ENCODE peak calls at places on chromosomes 2 and 18, in seven cellular contexts. R, C, Y, U, X, M and P are unnamed samples.

GRCh38 chr2:46340740-46341420 is 43.7 kb downstream of the EPAS1 start:
- DNase-seq in R (no peak), C (no peak), Y (no peak), U (no peak), X (no peak), M (no peak), P (no peak)

GRCh38 chr2:173249661-173250641 is 104.7 kb upstream of the CDCA7 start:
- DNase-seq in R (no peak), C (peak; percentile 44), Y (no peak), U (no peak), X (no peak), M (peak; percentile 95), P (no peak)

GRCh38 chr2:130869441-130870160 is 32.9 kb downstream of the ARHGEF4 start:
- DNase-seq in R (no peak), C (no peak), Y (no peak), U (no peak), X (no peak), M (no peak), P (no peak)

GRCh38 chr18:13217466-13217961 is 1.0 kb upstream of the LDLRAD4 start:
- DNase-seq in R (peak; percentile 86), C (peak; percentile 57), Y (peak; percentile 46), U (peak; percentile 69), X (peak; percentile 72), M (peak; percentile 48), P (peak; percentile 91)

GRCh38 chr2:233532971-233533370 is 33.6 kb downstream of the USP40 start:
- DNase-seq in R (no peak), C (no peak), Y (no peak), U (no peak), X (no peak), M (no peak), P (no peak)

GRCh38 chr2:174625031-174625430 is 27.4 kb upstream of the WIPF1 start:
- DNase-seq in R (no peak), C (no peak), Y (no peak), U (no peak), X (no peak), M (no peak), P (peak; percentile 27)

GRCh38 chr2:119178811-119179601 is 20.5 kb upstream of the C1QL2 start:
- DNase-seq in R (no peak), C (no peak), Y (no peak), U (no peak), X (no peak), M (no peak), P (no peak)

GRCh38 chr2:138787053-138787666 is 7.0 kb upstream of the NXPH2 start:
- DNase-seq in R (no peak), C (peak; percentile 21), Y (no peak), U (no peak), X (peak; percentile 41), M (peak; percentile 69), P (no peak)

GRCh38 chr2:199456383-199457146 is 1.2 kb downstream of the SATB2 start:
- DNase-seq in R (no peak), C (no peak), Y (no peak), U (no peak), X (no peak), M (peak; percentile 24), P (no peak)

GRCh38 chr2:136785215-136785614 is 19.9 kb downstream of the THSD7B start:
- DNase-seq in R (no peak), C (no peak), Y (no peak), U (no peak), X (no peak), M (no peak), P (no peak)

GRCh38 chr2:162074937-162075688 is 1.1 kb upstream of the DPP4 start:
- DNase-seq in R (no peak), C (no peak), Y (no peak), U (no peak), X (no peak), M (no peak), P (no peak)

GRCh38 chr2:238894226-238894949 is 46.5 kb downstream of the TWIST2 start:
- DNase-seq in R (no peak), C (no peak), Y (no peak), U (no peak), X (no peak), M (no peak), P (no peak)

GRCh38 chr2:214465386-214466146 is 54.7 kb downstream of the VWC2L start:
- DNase-seq in R (peak; percentile 62), C (no peak), Y (no peak), U (no peak), X (no peak), M (no peak), P (peak; percentile 76)

GRCh38 chr2:1859671-1860450 is 115.5 kb upstream of the PXDN start:
- DNase-seq in R (no peak), C (no peak), Y (no peak), U (no peak), X (no peak), M (no peak), P (no peak)

GRCh38 chr18:31603335-31603734 is 11.7 kb downstream of the TTR start:
- DNase-seq in R (no peak), C (no peak), Y (no peak), U (no peak), X (peak; percentile 33), M (no peak), P (no peak)

GRCh38 chr18:61322265-61322873 is 10.9 kb upstream of the CDH20 start:
- DNase-seq in R (peak; percentile 73), C (peak; percentile 59), Y (no peak), U (peak; percentile 66), X (peak; percentile 54), M (peak; percentile 77), P (peak; percentile 42)

GRCh38 chr2:61179701-61180639 is 18.0 kb downstream of the C2orf74 start:
- DNase-seq in R (peak; percentile 86), C (no peak), Y (no peak), U (no peak), X (peak; percentile 90), M (peak; percentile 18), P (peak; percentile 94)

GRCh38 chr18:7617738-7618422 is 50.8 kb downstream of the PTPRM start:
- DNase-seq in R (no peak), C (peak; percentile 29), Y (no peak), U (no peak), X (peak; percentile 8), M (no peak), P (peak; percentile 65)

GRCh38 chr2:84844141-84844540 is 36.7 kb downstream of the TRABD2A start:
- DNase-seq in R (no peak), C (no peak), Y (no peak), U (no peak), X (no peak), M (no peak), P (no peak)

GRCh38 chr2:100813527-100813926 is 6.4 kb upstream of the NPAS2 start:
- DNase-seq in R (no peak), C (no peak), Y (no peak), U (no peak), X (no peak), M (no peak), P (no peak)

GRCh38 chr2:821546-821945 is 129.1 kb upstream of the SNTG2 start:
- DNase-seq in R (no peak), C (no peak), Y (no peak), U (no peak), X (no peak), M (no peak), P (no peak)

GRCh38 chr2:171702781-171703556 is 15.7 kb downstream of the DYNC1I2 start:
- DNase-seq in R (no peak), C (no peak), Y (no peak), U (no peak), X (peak; percentile 26), M (no peak), P (no peak)

GRCh38 chr2:171709011-171709685 is 21.9 kb downstream of the DYNC1I2 start:
- DNase-seq in R (no peak), C (no peak), Y (no peak), U (no peak), X (no peak), M (no peak), P (no peak)

GRCh38 chr2:171707752-171708151 is 20.5 kb downstream of the DYNC1I2 start:
- DNase-seq in R (no peak), C (no peak), Y (no peak), U (no peak), X (no peak), M (no peak), P (no peak)

GRCh38 chr2:171703574-171704347 is 16.5 kb downstream of the DYNC1I2 start:
- DNase-seq in R (no peak), C (peak; percentile 30), Y (no peak), U (no peak), X (no peak), M (peak; percentile 72), P (no peak)

GRCh38 chr2:171706152-171706803 is 19.0 kb downstream of the DYNC1I2 start:
- DNase-seq in R (no peak), C (no peak), Y (no peak), U (no peak), X (no peak), M (peak; percentile 82), P (no peak)
- H3K27ac ChIP-seq in R (no peak overlapping the region), C (no peak overlapping the region), Y (no peak overlapping the region), U (no peak overlapping the region), X (no peak overlapping the region), M (peak overlapping the region; percentile 55), P (no peak overlapping the region)

GRCh38 chr2:98606431-98606830 is 1.9 kb downstream of the COA5 start:
- DNase-seq in R (no peak), C (no peak), Y (no peak), U (no peak), X (no peak), M (no peak), P (no peak)

GRCh38 chr2:98607741-98608117 is 583 bp downstream of the COA5 start:
- DNase-seq in R (no peak), C (no peak), Y (no peak), U (no peak), X (peak; percentile 31), M (no peak), P (no peak)

GRCh38 chr2:98608118-98608961 is at the start of the genes COA5 and UNC50:
- DNase-seq in R (peak; percentile 95), C (peak; percentile 86), Y (peak; percentile 91), U (peak; percentile 91), X (peak; percentile 90), M (peak; percentile 95), P (peak; percentile 96)

GRCh38 chr2:98608962-98609604 is 694 bp downstream of the UNC50 start:
- DNase-seq in R (peak; percentile 65), C (no peak), Y (no peak), U (no peak), X (peak; percentile 36), M (peak; percentile 5), P (peak; percentile 65)

GRCh38 chr2:98607104-98607503 is 1.2 kb downstream of the COA5 start:
- DNase-seq in R (no peak), C (no peak), Y (no peak), U (no peak), X (no peak), M (no peak), P (no peak)
- H3K27ac ChIP-seq in R (no peak overlapping the region), C (no peak overlapping the region), Y (peak overlapping the region; percentile 87), U (peak overlapping the region; percentile 94), X (no peak overlapping the region), M (peak overlapping the region; percentile 94), P (no peak overlapping the region)

GRCh38 chr2:121707920-121708361 is 28.7 kb downstream of the NIFK start:
- DNase-seq in R (no peak), C (no peak), Y (no peak), U (no peak), X (no peak), M (no peak), P (no peak)
- H3K27ac ChIP-seq in R (no peak overlapping the region), C (no peak overlapping the region), Y (no peak overlapping the region), U (no peak overlapping the region), X (no peak overlapping the region), M (no peak overlapping the region), P (no peak overlapping the region)

DNA sequence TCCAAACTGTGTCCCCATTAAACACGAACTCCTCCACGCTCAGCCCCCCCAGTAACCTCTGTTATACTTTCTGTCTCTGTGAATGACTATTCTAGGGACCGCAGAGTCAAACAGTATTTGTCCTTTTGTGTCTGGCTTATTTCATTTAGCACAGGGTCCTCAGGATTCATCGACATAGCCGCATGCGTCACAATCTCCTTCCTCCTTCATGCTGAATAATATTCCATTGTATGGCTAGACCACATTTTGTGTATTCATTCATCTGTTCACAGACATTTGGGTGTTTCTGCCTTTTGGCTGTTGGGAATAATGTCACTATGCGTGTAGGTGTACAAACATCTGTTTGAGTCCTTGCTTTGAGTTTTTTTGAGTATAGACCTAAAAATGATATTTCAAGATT is 80.9 kb downstream of the SH3RF3 start:
- DNase-seq in R (no peak), C (no peak), Y (no peak), U (no peak), X (no peak), M (no peak), P (no peak)
- H3K27ac ChIP-seq in R (no peak overlapping the region), C (no peak overlapping the region), Y (no peak overlapping the region), U (no peak overlapping the region), X (no peak overlapping the region), M (no peak overlapping the region), P (no peak overlapping the region)